ENCODE peak calls at places on chromosomes 11 and 22, in five cellular contexts. P is fibroblast of villous mesenchyme, K is activated T-cell treated with anti-CD3 and anti-CD28 coated beads for 4 hours, M is GM23248, V is SK-MEL-5. L is an unnamed sample.

GRCh38 chr11:98587884-98588283 is 432.9 kb upstream of the CNTN5 start:
- DNase-seq in P (no peak), K (no peak), M (no peak), V (no peak), L (no peak)

GRCh38 chr22:38223289-38223960 is 21.6 kb downstream of the MAFF start:
- DNase-seq in P (no peak), K (no peak), M (no peak), V (no peak), L (no peak)

GRCh38 chr11:16770016-16770415 is 31.6 kb downstream of the C11orf58 start:
- DNase-seq in P (no peak), K (no peak), M (no peak), V (no peak), L (no peak)

GRCh38 chr11:47512701-47513100 is 40.2 kb downstream of the CELF1 start:
- DNase-seq in P (no peak), K (no peak), M (no peak), V (no peak), L (no peak)

GRCh38 chr22:50481440-50482106 is at the start of gene ADM2:
- DNase-seq in P (peak; percentile 25), K (peak; percentile 57), M (peak; percentile 59), V (no peak), L (peak; percentile 39)

GRCh38 chr22:31635638-31636306 is 26.2 kb downstream of the PISD start:
- DNase-seq in P (no peak), K (no peak), M (no peak), V (no peak), L (no peak)

GRCh38 chr11:125603207-125603606 is 10.6 kb downstream of the STT3A start:
- DNase-seq in P (no peak), K (no peak), M (peak; percentile 40), V (no peak), L (no peak)

GRCh38 chr11:79342686-79343085 is 98.1 kb downstream of the TENM4 start:
- DNase-seq in P (no peak), K (no peak), M (no peak), V (no peak), L (no peak)

GRCh38 chr11:92384316-92384715 is 159.7 kb downstream of the FAT3 start:
- DNase-seq in P (peak; percentile 18), K (no peak), M (peak; percentile 65), V (no peak), L (peak; percentile 7)

GRCh38 chr22:24101966-24102365 is 79.3 kb upstream of the SUSD2 start:
- DNase-seq in P (no peak), K (no peak), M (peak; percentile 9), V (peak; percentile 20), L (no peak)

GRCh38 chr11:129933866-129934265 is 38.5 kb upstream of the NFRKB start:
- DNase-seq in P (no peak), K (no peak), M (no peak), V (no peak), L (no peak)

GRCh38 chr11:130473056-130473794 is 24.8 kb downstream of the ADAMTS15 start:
- DNase-seq in P (no peak), K (no peak), M (no peak), V (no peak), L (no peak)

GRCh38 chr11:10091314-10092045 is 202.5 kb downstream of the SBF2 start:
- DNase-seq in P (no peak), K (no peak), M (no peak), V (no peak), L (peak; percentile 61)

GRCh38 chr22:44538518-44539315 is 40.7 kb upstream of the RTL6 start:
- DNase-seq in P (no peak), K (no peak), M (no peak), V (no peak), L (no peak)

GRCh38 chr11:8810331-8811301 is 100.4 kb upstream of the AKIP1 start:
- DNase-seq in P (peak; percentile 80), K (no peak), M (peak; percentile 90), V (peak; percentile 67), L (peak; percentile 85)

GRCh38 chr11:63165710-63166310 is 21.8 kb upstream of the SLC22A24 start:
- DNase-seq in P (no peak), K (no peak), M (peak; percentile 35), V (no peak), L (no peak)

GRCh38 chr11:65538915-65539374 is 14.1 kb downstream of the SCYL1 start:
- DNase-seq in P (no peak), K (no peak), M (peak; percentile 18), V (no peak), L (no peak)

GRCh38 chr11:125376117-125376516 is 119.9 kb downstream of the FEZ1 start:
- DNase-seq in P (no peak), K (no peak), M (peak; percentile 50), V (no peak), L (peak; percentile 44)

GRCh38 chr11:9210922-9211320 is 54.2 kb downstream of the DENND5A start:
- DNase-seq in P (peak; percentile 61), K (no peak), M (no peak), V (no peak), L (peak; percentile 55)

GRCh38 chr11:28259177-28259843 is 151.1 kb downstream of the METTL15 start:
- DNase-seq in P (peak; percentile 22), K (no peak), M (no peak), V (no peak), L (no peak)

GRCh38 chr11:17864478-17864941 is 129.9 kb downstream of the KCNC1 start:
- DNase-seq in P (no peak), K (no peak), M (no peak), V (peak; percentile 31), L (no peak)

GRCh38 chr22:35959121-35959800 is 69.4 kb downstream of the RBFOX2 start:
- DNase-seq in P (no peak), K (no peak), M (no peak), V (no peak), L (no peak)

GRCh38 chr11:84865791-84866535 is 761.2 kb downstream of the DLG2 start:
- DNase-seq in P (peak; percentile 24), K (no peak), M (no peak), V (no peak), L (no peak)

GRCh38 chr11:22044126-22044525 is 148.8 kb upstream of the ANO5 start:
- DNase-seq in P (no peak), K (no peak), M (no peak), V (no peak), L (no peak)

GRCh38 chr11:125423247-125423849 is 72.7 kb downstream of the FEZ1 start:
- DNase-seq in P (no peak), K (no peak), M (no peak), V (no peak), L (no peak)

GRCh38 chr11:134398079-134398444 is 14.0 kb downstream of the B3GAT1 start:
- DNase-seq in P (no peak), K (no peak), M (no peak), V (no peak), L (no peak)

GRCh38 chr11:43852057-43852636 is 28.5 kb upstream of the ALKBH3 start:
- DNase-seq in P (peak; percentile 83), K (peak; percentile 60), M (peak; percentile 76), V (peak; percentile 86), L (peak; percentile 88)

GRCh38 chr11:2515401-2516275 is 70.8 kb downstream of the KCNQ1 start:
- DNase-seq in P (no peak), K (no peak), M (no peak), V (no peak), L (no peak)

GRCh38 chr22:31102441-31103081 is 4.8 kb downstream of the SELENOM start:
- DNase-seq in P (peak; percentile 99), K (no peak), M (peak; percentile 98), V (no peak), L (peak; percentile 95)

GRCh38 chr11:127986073-127986472 is 601.3 kb downstream of the ETS1 start:
- DNase-seq in P (no peak), K (no peak), M (no peak), V (no peak), L (no peak)

L was measured in fibroblast of the aortic adventitia.